ENCODE peak calls at places on chromosomes 1 and 21, in four cellular contexts. S is GM12892, O is sigmoid colon, D is GM12891. N is an unnamed sample.

GRCh38 chr1:220272841-220273090 is 513 bp upstream of the RAB3GAP2 start:
- DNase-seq in S (no peak), O (no peak), D (no peak), N (peak; percentile 12)

GRCh38 chr1:5620997-5621396 is 371.2 kb downstream of the NPHP4 start:
- DNase-seq in S (no peak), O (no peak), D (no peak), N (no peak)

GRCh38 chr1:209411491-209411929 is 172.0 kb upstream of the CAMK1G start:
- DNase-seq in S (no peak), O (no peak), D (no peak), N (no peak)

GRCh38 chr1:41534181-41535076 is 49.9 kb upstream of the EDN2 start:
- DNase-seq in S (no peak), O (peak; percentile 26), D (no peak), N (no peak)

GRCh38 chr1:49363628-49364027 is 586.9 kb upstream of the BEND5 start:
- DNase-seq in S (no peak), O (no peak), D (no peak), N (no peak)

GRCh38 chr1:56200446-56200845 is 378.9 kb downstream of the PLPP3 start:
- DNase-seq in S (no peak), O (no peak), D (no peak), N (no peak)

GRCh38 chr1:15850450-15851079 is 3.1 kb downstream of the SPEN start:
- DNase-seq in S (no peak), O (no peak), D (no peak), N (no peak)

GRCh38 chr1:117682372-117682771 is 76.5 kb downstream of the TENT5C start:
- DNase-seq in S (no peak), O (peak; percentile 75), D (no peak), N (no peak)

GRCh38 chr1:32361674-32362473 is 411 bp downstream of the FAM229A start:
- DNase-seq in S (no peak), O (peak; percentile 75), D (peak; percentile 62), N (peak; percentile 72)

GRCh38 chr1:229620876-229621275 is 5.0 kb downstream of the TAF5L start:
- DNase-seq in S (no peak), O (no peak), D (no peak), N (no peak)

GRCh38 chr1:196960854-196961253 is 16.5 kb upstream of the CFHR5 start:
- DNase-seq in S (no peak), O (no peak), D (no peak), N (no peak)

GRCh38 chr1:205533729-205534443 is 29.4 kb downstream of the CDK18 start:
- DNase-seq in S (no peak), O (peak; percentile 46), D (no peak), N (no peak)

GRCh38 chr1:23556661-23557470 is 2.4 kb downstream of the ID3 start:
- DNase-seq in S (no peak), O (no peak), D (no peak), N (peak; percentile 37)

GRCh38 chr21:45947296-45947695 is 34.3 kb upstream of the COL6A1 start:
- DNase-seq in S (no peak), O (peak; percentile 54), D (no peak), N (no peak)

GRCh38 chr1:157086299-157086698 is 13.3 kb downstream of the ETV3L start:
- DNase-seq in S (no peak), O (peak; percentile 13), D (no peak), N (peak; percentile 32)

GRCh38 chr1:228039504-228039903 is 32.7 kb downstream of the WNT3A start:
- DNase-seq in S (no peak), O (peak; percentile 47), D (no peak), N (no peak)

GRCh38 chr1:202310746-202311145 is 31.0 kb downstream of the UBE2T start:
- DNase-seq in S (no peak), O (no peak), D (no peak), N (no peak)

GRCh38 chr1:5709976-5710375 is 282.2 kb downstream of the NPHP4 start:
- DNase-seq in S (no peak), O (peak; percentile 26), D (no peak), N (no peak)

GRCh38 chr1:169295425-169295824 is 72.2 kb downstream of the NME7 start:
- DNase-seq in S (no peak), O (no peak), D (no peak), N (no peak)

GRCh38 chr1:179877586-179878265 is at the start of gene TOR1AIP2:
- DNase-seq in S (peak; percentile 54), O (peak; percentile 95), D (peak; percentile 53), N (peak; percentile 96)
- TF ChIP-seq POLR2AphosphoS5 in S (peak; percentile 93), O (peak; percentile 99), D (peak; percentile 90), N (peak; percentile 98)

DNA sequence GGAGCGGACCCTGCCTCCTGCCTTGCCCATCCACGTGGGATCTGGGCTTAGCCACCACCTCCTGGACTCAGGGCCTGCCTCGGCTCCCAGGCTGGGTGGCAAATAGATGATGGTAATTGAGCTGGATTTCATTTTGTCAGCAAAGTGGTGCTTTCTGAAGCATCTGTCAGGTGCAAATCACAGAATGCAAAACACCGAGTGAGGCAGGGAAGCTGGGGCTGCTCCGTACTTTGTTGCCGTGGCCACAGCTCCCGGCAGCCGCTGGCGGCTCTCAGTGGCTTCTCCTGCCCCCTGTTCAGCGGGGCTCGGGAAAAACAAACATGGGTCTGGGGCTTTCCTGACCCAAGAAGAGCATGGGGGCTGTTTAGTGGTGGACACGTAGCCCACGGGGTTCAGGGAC is 130.2 kb upstream of the VAMP3 start:
- DNase-seq in S (no peak), O (no peak), D (no peak), N (no peak)
- TF ChIP-seq POLR2AphosphoS5 in S (no peak), O (no peak), D (no peak), N (no peak)

DNA sequence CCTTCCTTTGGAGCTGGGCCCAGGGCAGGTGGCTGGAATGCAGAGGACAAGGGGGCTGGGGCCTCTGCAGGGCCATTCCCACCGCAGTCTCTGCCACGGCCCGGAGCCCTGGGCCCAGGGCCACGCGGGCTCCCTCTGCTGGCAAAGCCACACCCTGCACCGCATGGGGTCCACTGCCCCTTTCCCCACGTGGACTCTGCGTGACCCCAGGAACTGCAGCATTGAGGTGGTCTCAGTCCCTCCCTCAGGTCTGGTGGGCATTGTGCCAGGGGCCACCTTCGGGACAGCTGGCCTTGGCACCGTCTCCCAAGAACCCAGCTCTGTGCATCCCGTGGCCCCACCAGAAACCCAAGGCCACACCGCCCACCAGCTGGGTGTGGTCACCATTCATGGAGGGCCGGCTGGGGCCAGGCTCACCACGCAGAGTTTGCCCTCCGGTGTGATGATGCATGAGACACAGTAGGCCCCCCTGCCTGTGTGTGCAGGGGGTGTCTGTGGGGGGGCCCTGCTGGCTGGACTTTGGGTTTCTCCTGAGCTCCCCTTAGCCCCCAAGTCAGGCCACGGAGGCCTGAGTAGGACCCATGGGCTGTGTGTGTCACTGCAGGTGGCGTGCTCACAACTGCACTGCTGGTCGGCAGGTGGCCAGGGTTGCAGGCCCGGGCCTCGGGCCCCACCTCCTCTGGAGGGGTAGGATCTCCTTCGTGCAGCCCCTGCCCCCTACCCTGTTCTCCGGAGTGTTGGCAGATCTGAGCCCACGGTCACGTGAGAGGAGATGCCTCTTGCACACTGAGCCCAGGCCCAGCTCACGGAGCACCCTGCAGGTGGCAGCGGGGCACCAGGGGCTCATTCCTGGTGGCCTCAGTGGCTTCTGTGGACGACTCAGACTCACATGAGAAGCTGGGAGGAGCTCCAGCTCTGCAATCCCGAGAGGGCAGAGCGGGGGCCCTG is 5.7 kb downstream of the VWA1 start:
- DNase-seq in S (peak; percentile 94), O (no peak), D (peak; percentile 97), N (peak; percentile 75)
- TF ChIP-seq POLR2AphosphoS5 in S (no peak), O (peak; percentile 2), D (no peak), N (no peak)

GRCh38 chr1:938711-939504 is 15.2 kb downstream of the SAMD11 start:
- DNase-seq in S (no peak), O (no peak), D (no peak), N (peak; percentile 71)

GRCh38 chr1:940121-941026 is 16.7 kb downstream of the SAMD11 start:
- DNase-seq in S (no peak), O (peak; percentile 82), D (peak; percentile 68), N (peak; percentile 60)

GRCh38 chr1:938088-938683 is 14.5 kb downstream of the SAMD11 start:
- DNase-seq in S (no peak), O (no peak), D (no peak), N (no peak)

GRCh38 chr1:941027-941587 is 17.4 kb downstream of the SAMD11 start:
- DNase-seq in S (no peak), O (no peak), D (no peak), N (no peak)

DNA sequence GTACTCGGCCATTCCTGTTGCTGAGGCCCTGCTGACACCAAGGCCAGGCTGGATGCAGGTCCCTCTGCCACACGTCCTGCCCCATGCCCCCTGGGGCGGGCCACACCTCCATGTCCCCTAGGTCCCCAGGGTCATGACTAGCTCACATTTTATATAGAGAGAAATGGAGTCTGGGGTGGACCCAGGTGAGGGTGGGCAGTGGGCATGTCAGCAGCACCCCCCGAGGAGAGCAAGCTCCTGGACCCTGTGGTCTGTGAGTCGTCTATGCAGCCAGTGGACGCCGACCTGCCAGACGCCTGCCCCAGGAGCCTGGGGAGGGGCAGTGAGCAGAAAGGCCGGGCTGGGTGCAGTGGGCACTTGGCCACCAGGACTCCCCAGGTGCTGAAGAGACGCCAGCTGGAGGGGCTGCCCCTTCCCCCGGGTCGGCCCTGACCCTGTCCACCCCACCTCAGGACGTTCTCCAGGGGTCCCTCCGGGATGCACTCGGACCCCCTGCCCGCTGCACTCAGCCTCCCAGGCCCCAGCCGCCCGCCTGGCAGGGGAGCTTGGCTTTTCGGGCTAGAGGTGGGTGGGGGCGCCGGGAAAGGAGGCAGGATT is 15.9 kb downstream of the SAMD11 start:
- DNase-seq in S (no peak), O (no peak), D (no peak), N (no peak)
- TF ChIP-seq POLR2AphosphoS5 in S (no peak), O (no peak), D (no peak), N (no peak)

GRCh38 chr1:155228096-155228427 is 19.6 kb downstream of the MTX1 start:
- DNase-seq in S (no peak), O (no peak), D (no peak), N (no peak)

GRCh38 chr1:155227261-155228095 is 19.0 kb downstream of the MTX1 start:
- DNase-seq in S (peak; percentile 98), O (peak; percentile 99), D (peak; percentile 95), N (peak; percentile 99)

GRCh38 chr1:155223017-155223416 is 14.5 kb downstream of the MTX1 start:
- DNase-seq in S (no peak), O (no peak), D (no peak), N (no peak)

GRCh38 chr1:155226910-155227260 is 18.4 kb downstream of the MTX1 start:
- DNase-seq in S (no peak), O (no peak), D (no peak), N (peak; percentile 70)

GRCh38 chr1:155226188-155226909 is 17.9 kb downstream of the MTX1 start:
- DNase-seq in S (peak; percentile 52), O (peak; percentile 90), D (peak; percentile 58), N (peak; percentile 96)
- TF ChIP-seq POLR2AphosphoS5 in S (no peak), O (no peak), D (no peak), N (no peak)

DNA sequence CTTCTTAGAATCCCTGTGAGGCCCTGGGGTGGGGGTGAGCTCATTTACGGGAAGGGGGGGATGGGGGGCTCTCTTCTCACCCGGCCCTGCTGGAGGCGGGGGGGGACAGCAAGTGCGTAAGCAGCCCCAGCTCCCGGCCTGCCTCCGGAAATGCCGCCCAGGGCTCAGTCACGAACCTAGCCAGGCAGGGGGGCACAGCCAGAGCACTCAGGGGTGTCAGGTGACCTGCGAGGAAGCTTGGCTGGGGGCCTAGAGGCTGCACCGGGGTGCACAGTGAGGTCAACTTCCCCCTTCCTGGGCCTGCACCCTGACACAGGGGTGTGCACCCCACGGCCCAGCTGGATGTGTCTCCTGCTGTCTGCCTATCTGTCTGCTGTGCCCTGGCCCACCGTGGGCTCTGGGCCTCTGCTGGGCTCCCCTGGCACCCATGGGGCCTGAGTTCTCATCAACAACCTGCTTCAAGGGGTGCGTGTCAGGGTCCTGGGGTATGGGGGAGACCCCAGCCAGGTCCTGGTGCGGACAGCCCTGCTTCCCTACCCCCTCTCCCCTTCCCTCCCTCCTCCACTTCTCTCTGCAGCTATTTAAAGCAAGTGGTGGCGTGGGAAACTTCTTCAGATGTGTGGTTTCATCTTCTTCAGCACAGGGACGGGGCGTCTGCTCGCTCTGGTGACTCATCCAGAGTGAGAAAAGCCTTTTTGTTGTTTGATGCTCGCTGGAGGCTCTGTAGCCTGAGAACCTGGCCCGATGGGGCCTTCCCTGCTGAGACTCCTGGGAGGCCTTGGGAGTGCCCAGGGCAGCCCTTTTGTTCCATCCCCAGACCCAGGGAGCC is 92.5 kb upstream of the RUNX3 start:
- DNase-seq in S (peak; percentile 93), O (peak; percentile 83), D (peak; percentile 84), N (peak; percentile 52)
- TF ChIP-seq POLR2AphosphoS5 in S (peak; percentile 89), O (no peak), D (peak; percentile 30), N (no peak)

N was measured in GM23338.